ENCODE peak calls at places on chromosomes 2 and 18, in nine cellular contexts. Z is K562; N is T-helper 2 cell; U is mesendoderm; M is GM04504; F is H7; X is activated naive CD4-positive, alpha-beta T cell treated with anti-CD3 and anti-CD28 coated beads, Interleukin-2, amount 50 U/mL, for 16 hours; C is NCI-H2029; S is posterior cingulate gyrus. H is an unnamed sample.

GRCh38 chr2:193538061-193538460 is 1343.3 kb upstream of the TMEFF2 start:
- DNase-seq in Z (no peak), N (no peak), U (no peak), M (no peak), F (no peak), X (no peak), C (no peak), S (no peak), H (no peak)

GRCh38 chr2:189500456-189501160 is 59.3 kb downstream of the WDR75 start:
- DNase-seq in Z (no peak), N (no peak), U (no peak), M (no peak), F (no peak), X (no peak), C (no peak), S (no peak), H (no peak)

GRCh38 chr2:224023188-224023587 is 15.9 kb downstream of the SERPINE2 start:
- DNase-seq in Z (no peak), N (no peak), U (peak), M (peak), F (no peak), X (no peak), C (peak), S (no peak), H (no peak)

GRCh38 chr18:47968006-47968676 is 37.7 kb upstream of the SMAD2 start:
- DNase-seq in Z (no peak), N (no peak), U (peak), M (no peak), F (no peak), X (no peak), C (no peak), S (no peak), H (no peak)

GRCh38 chr2:144517825-144518699 is 1.9 kb downstream of the ZEB2 start:
- DNase-seq in Z (no peak), N (peak), U (peak), M (no peak), F (no peak), X (no peak), C (no peak), S (no peak), H (peak)

GRCh38 chr18:74402806-74403433 is 54.2 kb downstream of the DIPK1C start:
- DNase-seq in Z (no peak), N (no peak), U (peak), M (no peak), F (no peak), X (no peak), C (no peak), S (no peak), H (peak)

GRCh38 chr18:7325126-7325430 is 94.2 kb downstream of the LRRC30 start:
- DNase-seq in Z (no peak), N (no peak), U (no peak), M (no peak), F (no peak), X (no peak), C (no peak), S (no peak), H (no peak)

GRCh38 chr2:227379095-227379494 is at the start of gene TM4SF20:
- DNase-seq in Z (no peak), N (no peak), U (no peak), M (no peak), F (no peak), X (no peak), C (no peak), S (no peak), H (no peak)

GRCh38 chr2:187055463-187055862 is 206.5 kb upstream of the ZSWIM2 start:
- DNase-seq in Z (no peak), N (no peak), U (no peak), M (no peak), F (no peak), X (no peak), C (peak), S (no peak), H (peak)

GRCh38 chr2:163752252-163752651 is 16.4 kb upstream of the FIGN start:
- DNase-seq in Z (no peak), N (no peak), U (no peak), M (no peak), F (no peak), X (no peak), C (no peak), S (no peak), H (no peak)

GRCh38 chr2:75607988-75608683 is 38.4 kb upstream of the MRPL19 start:
- DNase-seq in Z (no peak), N (no peak), U (peak), M (no peak), F (peak), X (no peak), C (no peak), S (no peak), H (no peak)

GRCh38 chr2:21354113-21354679 is 230.4 kb downstream of the TDRD15 start:
- DNase-seq in Z (no peak), N (no peak), U (no peak), M (no peak), F (no peak), X (no peak), C (no peak), S (no peak), H (no peak)

GRCh38 chr2:32064021-32064678 is 794 bp downstream of the SPAST start:
- DNase-seq in Z (peak), N (peak), U (peak), M (no peak), F (no peak), X (no peak), C (no peak), S (no peak), H (peak)

GRCh38 chr2:240946654-240947053 is 40.5 kb downstream of the CROCC2 start:
- DNase-seq in Z (no peak), N (no peak), U (no peak), M (no peak), F (no peak), X (no peak), C (no peak), S (no peak), H (no peak)

GRCh38 chr2:38030590-38031326 is 45.2 kb downstream of the CYP1B1 start:
- DNase-seq in Z (no peak), N (no peak), U (no peak), M (no peak), F (no peak), X (no peak), C (no peak), S (no peak), H (no peak)

GRCh38 chr2:178291703-178292102 is 97.4 kb downstream of the OSBPL6 start:
- DNase-seq in Z (no peak), N (no peak), U (no peak), M (no peak), F (no peak), X (no peak), C (no peak), S (no peak), H (no peak)

GRCh38 chr18:35178260-35178659 is 62.6 kb upstream of the ZNF397 start:
- DNase-seq in Z (no peak), N (peak), U (no peak), M (peak), F (no peak), X (no peak), C (no peak), S (no peak), H (peak)

GRCh38 chr18:55355220-55355619 is 232.8 kb downstream of the TCF4 start:
- DNase-seq in Z (no peak), N (no peak), U (no peak), M (no peak), F (no peak), X (no peak), C (no peak), S (no peak), H (no peak)

GRCh38 chr2:15941483-15941853 is 1.1 kb downstream of the MYCN start:
- DNase-seq in Z (no peak), N (no peak), U (peak), M (no peak), F (peak), X (no peak), C (no peak), S (peak), H (no peak)

GRCh38 chr18:72742002-72742401 is 125.8 kb downstream of the NETO1 start:
- DNase-seq in Z (no peak), N (no peak), U (no peak), M (no peak), F (no peak), X (no peak), C (no peak), S (no peak), H (peak)

GRCh38 chr2:147846382-147847081 is 1.7 kb downstream of the ACVR2A start:
- DNase-seq in Z (no peak), N (no peak), U (no peak), M (no peak), F (no peak), X (no peak), C (no peak), S (no peak), H (no peak)

GRCh38 chr2:36356990-36357505 is 1.5 kb downstream of the CRIM1 start:
- DNase-seq in Z (no peak), N (peak), U (no peak), M (no peak), F (peak), X (peak), C (no peak), S (peak), H (no peak)

GRCh38 chr2:168997794-168998193 is 33.3 kb downstream of the ABCB11 start:
- DNase-seq in Z (no peak), N (no peak), U (no peak), M (no peak), F (no peak), X (no peak), C (no peak), S (no peak), H (peak)

GRCh38 chr2:218839893-218840292 is 8.3 kb upstream of the PRKAG3 start:
- DNase-seq in Z (no peak), N (no peak), U (no peak), M (no peak), F (no peak), X (no peak), C (no peak), S (no peak), H (no peak)

GRCh38 chr2:120204022-120204405 is 19.2 kb downstream of the TMEM185B start:
- DNase-seq in Z (peak), N (no peak), U (no peak), M (no peak), F (no peak), X (no peak), C (no peak), S (no peak), H (peak)

GRCh38 chr18:46716827-46717226 is 40.0 kb downstream of the ST8SIA5 start:
- DNase-seq in Z (no peak), N (no peak), U (no peak), M (no peak), F (no peak), X (no peak), C (no peak), S (no peak), H (no peak)

GRCh38 chr18:61546598-61546997 is 213.4 kb downstream of the CDH20 start:
- DNase-seq in Z (no peak), N (no peak), U (no peak), M (peak), F (no peak), X (no peak), C (no peak), S (no peak), H (no peak)

GRCh38 chr2:30225131-30225762 is 6.1 kb upstream of the LBH start:
- DNase-seq in Z (no peak), N (peak), U (no peak), M (peak), F (peak), X (peak), C (peak), S (no peak), H (peak)

GRCh38 chr2:180143633-180144032 is 136.5 kb upstream of the CWC22 start:
- DNase-seq in Z (no peak), N (no peak), U (peak), M (no peak), F (no peak), X (no peak), C (no peak), S (no peak), H (peak)

GRCh38 chr2:15223887-15224286 is 337.2 kb downstream of the NBAS start:
- DNase-seq in Z (no peak), N (peak), U (no peak), M (peak), F (no peak), X (no peak), C (no peak), S (no peak), H (no peak)

GRCh38 chr2:1605659-1606400 is 138.5 kb downstream of the PXDN start:
- DNase-seq in Z (no peak), N (no peak), U (peak), M (no peak), F (peak), X (no peak), C (no peak), S (no peak), H (no peak)

GRCh38 chr2:152506843-152507242 is 171.9 kb downstream of the FMNL2 start:
- DNase-seq in Z (no peak), N (peak), U (no peak), M (no peak), F (no peak), X (no peak), C (no peak), S (no peak), H (no peak)

GRCh38 chr2:228768818-228769217 is 502.3 kb downstream of the PID1 start:
- DNase-seq in Z (no peak), N (no peak), U (no peak), M (peak), F (no peak), X (no peak), C (no peak), S (no peak), H (no peak)

GRCh38 chr2:15901095-15901807 is 39.1 kb upstream of the MYCN start:
- DNase-seq in Z (no peak), N (no peak), U (no peak), M (no peak), F (no peak), X (no peak), C (no peak), S (no peak), H (no peak)

GRCh38 chr2:169693344-169693743 is 861 bp downstream of the CFAP210 start:
- DNase-seq in Z (peak), N (no peak), U (peak), M (no peak), F (no peak), X (no peak), C (no peak), S (no peak), H (peak)

GRCh38 chr2:150279673-150280072 is 207.8 kb downstream of the RND3 start:
- DNase-seq in Z (no peak), N (no peak), U (no peak), M (no peak), F (no peak), X (no peak), C (no peak), S (no peak), H (no peak)

H was measured in OCI-M1.